ENCODE peak calls at places on chromosome X, in six cellular contexts. G is A673, B is smooth muscle cell of the brain vasculature, Z is IMR-90, M is pons, L is right atrium auricular region. E is an unnamed sample.

GRCh38 chrX:39527045-39527444 is 570.7 kb downstream of the BCOR start:
- DNase-seq in G (no peak), B (no peak), Z (peak), M (no peak), L (no peak), E (no peak)

GRCh38 chrX:15242899-15243555 is 26.9 kb downstream of the ASB9 start:
- DNase-seq in G (peak), B (no peak), Z (peak), M (peak), L (no peak), E (peak)

GRCh38 chrX:52852110-52852872 is 15.6 kb downstream of the XAGE3 start:
- DNase-seq in G (no peak), B (no peak), Z (peak), M (no peak), L (no peak), E (no peak)

GRCh38 chrX:13716905-13717304 is 17.5 kb downstream of the TRAPPC2 start:
- DNase-seq in G (no peak), B (no peak), Z (no peak), M (no peak), L (no peak), E (no peak)

GRCh38 chrX:66914082-66914481 is 275.2 kb upstream of the EDA2R start:
- DNase-seq in G (no peak), B (no peak), Z (no peak), M (no peak), L (no peak), E (no peak)

GRCh38 chrX:120380699-120381098 is 18.8 kb downstream of the ATP1B4 start:
- DNase-seq in G (peak), B (no peak), Z (no peak), M (no peak), L (no peak), E (no peak)

GRCh38 chrX:23844502-23845138 is 61.6 kb downstream of the SAT1 start:
- DNase-seq in G (no peak), B (no peak), Z (peak), M (peak), L (no peak), E (no peak)

GRCh38 chrX:86210772-86211171 is 62.5 kb downstream of the DACH2 start:
- DNase-seq in G (no peak), B (no peak), Z (no peak), M (no peak), L (no peak), E (no peak)

GRCh38 chrX:34810364-34810763 is 132.2 kb upstream of the FAM47B start:
- DNase-seq in G (no peak), B (no peak), Z (peak), M (no peak), L (no peak), E (no peak)

GRCh38 chrX:108312011-108312410 is 126.2 kb downstream of the COL4A6 start:
- DNase-seq in G (no peak), B (no peak), Z (peak), M (no peak), L (no peak), E (no peak)

GRCh38 chrX:21167028-21167427 is 207.2 kb upstream of the CNKSR2 start:
- DNase-seq in G (no peak), B (no peak), Z (no peak), M (no peak), L (no peak), E (no peak)

GRCh38 chrX:24294619-24295018 is 19.2 kb downstream of the SUPT20HL2 start:
- DNase-seq in G (peak), B (no peak), Z (no peak), M (peak), L (no peak), E (no peak)

GRCh38 chrX:148600131-148600530 is 99.7 kb downstream of the AFF2 start:
- DNase-seq in G (no peak), B (no peak), Z (no peak), M (no peak), L (no peak), E (no peak)

GRCh38 chrX:134712272-134712671 is 54.0 kb upstream of the PLAC1 start:
- DNase-seq in G (no peak), B (no peak), Z (no peak), M (no peak), L (no peak), E (no peak)

GRCh38 chrX:133045986-133046385 is 50.9 kb downstream of the USP26 start:
- DNase-seq in G (peak), B (no peak), Z (peak), M (peak), L (no peak), E (no peak)

E was measured in glomerular endothelial cell.